ENCODE peak calls at places on chromosomes 3 and 15, in seven cellular contexts. One of them, this sample, is unnamed.

GRCh38 chr15:48363474-48363873 is 32.2 kb downstream of the DUT start:
- DNase-seq in NCI-H460: no peak
- DNase-seq in GOT3: no peak
- DNase-seq in C1 segment of cervical spinal cord: no peak
- DNase-seq in mucosa of gallbladder: no peak
- DNase-seq in T-helper 17 cell: no peak
- DNase-seq in CD4-positive, alpha-beta T cell: no peak
- DNase-seq in this sample: no peak

GRCh38 chr3:36366308-36366707 is 14.0 kb upstream of the STAC start:
- DNase-seq in CD4-positive, alpha-beta T cell: no peak
- DNase-seq in T-helper 17 cell: no peak
- DNase-seq in C1 segment of cervical spinal cord: no peak
- DNase-seq in NCI-H460: no peak
- DNase-seq in mucosa of gallbladder: no peak
- DNase-seq in GOT3: no peak
- DNase-seq in this sample: no peak

GRCh38 chr3:184806567-184807271 is 5.2 kb upstream of the VPS8 start:
- DNase-seq in NCI-H460: no peak
- DNase-seq in C1 segment of cervical spinal cord: no peak
- DNase-seq in CD4-positive, alpha-beta T cell: no peak
- DNase-seq in T-helper 17 cell: no peak
- DNase-seq in mucosa of gallbladder: no peak
- DNase-seq in GOT3: no peak
- DNase-seq in this sample: no peak

GRCh38 chr15:57599299-57599810 is 7.7 kb downstream of the MYZAP start:
- DNase-seq in GOT3: no peak
- DNase-seq in CD4-positive, alpha-beta T cell: no peak
- DNase-seq in T-helper 17 cell: no peak
- DNase-seq in C1 segment of cervical spinal cord: no peak
- DNase-seq in mucosa of gallbladder: no peak
- DNase-seq in NCI-H460: no peak
- DNase-seq in this sample: no peak

GRCh38 chr15:76058714-76059319 is 968 bp upstream of the TMEM266 start:
- DNase-seq in C1 segment of cervical spinal cord: no peak
- DNase-seq in GOT3: no peak
- DNase-seq in mucosa of gallbladder: no peak
- DNase-seq in CD4-positive, alpha-beta T cell: no peak
- DNase-seq in NCI-H460: no peak
- DNase-seq in T-helper 17 cell: no peak
- DNase-seq in this sample: no peak

GRCh38 chr15:88695046-88695445 is 56.2 kb downstream of the ISG20 start:
- DNase-seq in CD4-positive, alpha-beta T cell: no peak
- DNase-seq in T-helper 17 cell: no peak
- DNase-seq in NCI-H460: no peak
- DNase-seq in GOT3: no peak
- DNase-seq in mucosa of gallbladder: no peak
- DNase-seq in C1 segment of cervical spinal cord: no peak
- DNase-seq in this sample: no peak

GRCh38 chr15:78065284-78065872 is 12.1 kb downstream of the TBC1D2B start:
- DNase-seq in CD4-positive, alpha-beta T cell: no peak
- DNase-seq in NCI-H460: no peak
- DNase-seq in T-helper 17 cell: no peak
- DNase-seq in GOT3: peak; percentile 28
- DNase-seq in mucosa of gallbladder: peak; percentile 81
- DNase-seq in C1 segment of cervical spinal cord: no peak
- DNase-seq in this sample: no peak

GRCh38 chr3:162337630-162338029 is 841.0 kb downstream of the OTOL1 start:
- DNase-seq in CD4-positive, alpha-beta T cell: no peak
- DNase-seq in T-helper 17 cell: no peak
- DNase-seq in mucosa of gallbladder: no peak
- DNase-seq in GOT3: no peak
- DNase-seq in C1 segment of cervical spinal cord: no peak
- DNase-seq in NCI-H460: no peak
- DNase-seq in this sample: no peak

GRCh38 chr15:31325432-31325975 is 1.1 kb upstream of the KLF13 start:
- DNase-seq in C1 segment of cervical spinal cord: no peak
- DNase-seq in GOT3: no peak
- DNase-seq in CD4-positive, alpha-beta T cell: peak; percentile 76
- DNase-seq in NCI-H460: no peak
- DNase-seq in T-helper 17 cell: peak; percentile 34
- DNase-seq in mucosa of gallbladder: no peak
- DNase-seq in this sample: no peak

This sample was measured in glomerular endothelial cell.